ENCODE peak calls at places on chromosome 21, in ten cellular contexts. One of them, this sample, is unnamed.

GRCh38 chr21:34635307-34635706 is 20.4 kb upstream of the RCAN1 start:
- DNase-seq in D721Med: no peak
- DNase-seq in ACHN: no peak
- DNase-seq in NCI-H2029 treated with DMSO at 0.1 percent for 48 hours: no peak
- DNase-seq in body of pancreas: no peak
- DNase-seq in dermis blood vessel endothelial cell: peak
- DNase-seq in heart left ventricle: no peak
- DNase-seq in caudate nucleus: no peak
- DNase-seq in type B pancreatic cell: no peak
- DNase-seq in dorsolateral prefrontal cortex: no peak
- DNase-seq in this sample: peak

GRCh38 chr21:42495027-42495426 is 997 bp downstream of the RSPH1 start:
- DNase-seq in D721Med: no peak
- DNase-seq in ACHN: no peak
- DNase-seq in NCI-H2029 treated with DMSO at 0.1 percent for 48 hours: no peak
- DNase-seq in body of pancreas: no peak
- DNase-seq in dermis blood vessel endothelial cell: no peak
- DNase-seq in heart left ventricle: no peak
- DNase-seq in caudate nucleus: no peak
- DNase-seq in type B pancreatic cell: no peak
- DNase-seq in dorsolateral prefrontal cortex: no peak
- DNase-seq in this sample: no peak

GRCh38 chr21:39184050-39184980 is 1.1 kb upstream of the PSMG1 start:
- DNase-seq in D721Med: no peak
- DNase-seq in ACHN: no peak
- DNase-seq in NCI-H2029 treated with DMSO at 0.1 percent for 48 hours: peak
- DNase-seq in body of pancreas: no peak
- DNase-seq in dermis blood vessel endothelial cell: peak
- DNase-seq in heart left ventricle: no peak
- DNase-seq in caudate nucleus: no peak
- DNase-seq in type B pancreatic cell: no peak
- DNase-seq in dorsolateral prefrontal cortex: no peak
- DNase-seq in this sample: no peak

GRCh38 chr21:30199989-30200388 is 15.9 kb downstream of the CLDN8 start:
- DNase-seq in D721Med: no peak
- DNase-seq in ACHN: no peak
- DNase-seq in NCI-H2029 treated with DMSO at 0.1 percent for 48 hours: no peak
- DNase-seq in body of pancreas: no peak
- DNase-seq in dermis blood vessel endothelial cell: no peak
- DNase-seq in heart left ventricle: no peak
- DNase-seq in caudate nucleus: no peak
- DNase-seq in type B pancreatic cell: no peak
- DNase-seq in dorsolateral prefrontal cortex: no peak
- DNase-seq in this sample: no peak

GRCh38 chr21:42568377-42568776 is 54.7 kb downstream of the SLC37A1 start:
- DNase-seq in D721Med: no peak
- DNase-seq in ACHN: no peak
- DNase-seq in NCI-H2029 treated with DMSO at 0.1 percent for 48 hours: no peak
- DNase-seq in body of pancreas: peak
- DNase-seq in dermis blood vessel endothelial cell: no peak
- DNase-seq in heart left ventricle: no peak
- DNase-seq in caudate nucleus: no peak
- DNase-seq in type B pancreatic cell: no peak
- DNase-seq in dorsolateral prefrontal cortex: no peak
- DNase-seq in this sample: no peak

GRCh38 chr21:33197546-33197945 is 32.2 kb upstream of the IFNAR2 start:
- DNase-seq in D721Med: no peak
- DNase-seq in ACHN: no peak
- DNase-seq in NCI-H2029 treated with DMSO at 0.1 percent for 48 hours: no peak
- DNase-seq in body of pancreas: peak
- DNase-seq in dermis blood vessel endothelial cell: no peak
- DNase-seq in heart left ventricle: peak
- DNase-seq in caudate nucleus: no peak
- DNase-seq in type B pancreatic cell: no peak
- DNase-seq in dorsolateral prefrontal cortex: no peak
- DNase-seq in this sample: no peak

GRCh38 chr21:32508558-32508957 is 76.8 kb downstream of the TCP10L start:
- DNase-seq in D721Med: no peak
- DNase-seq in ACHN: no peak
- DNase-seq in NCI-H2029 treated with DMSO at 0.1 percent for 48 hours: no peak
- DNase-seq in body of pancreas: no peak
- DNase-seq in dermis blood vessel endothelial cell: no peak
- DNase-seq in heart left ventricle: no peak
- DNase-seq in caudate nucleus: no peak
- DNase-seq in type B pancreatic cell: no peak
- DNase-seq in dorsolateral prefrontal cortex: no peak
- DNase-seq in this sample: no peak

GRCh38 chr21:15005391-15005790 is 59.4 kb downstream of the NRIP1 start:
- DNase-seq in D721Med: no peak
- DNase-seq in ACHN: no peak
- DNase-seq in NCI-H2029 treated with DMSO at 0.1 percent for 48 hours: no peak
- DNase-seq in body of pancreas: no peak
- DNase-seq in dermis blood vessel endothelial cell: peak
- DNase-seq in heart left ventricle: no peak
- DNase-seq in caudate nucleus: no peak
- DNase-seq in type B pancreatic cell: no peak
- DNase-seq in dorsolateral prefrontal cortex: no peak
- DNase-seq in this sample: peak

GRCh38 chr21:27047331-27048314 is 80.7 kb upstream of the ADAMTS5 start:
- DNase-seq in D721Med: no peak
- DNase-seq in ACHN: no peak
- DNase-seq in NCI-H2029 treated with DMSO at 0.1 percent for 48 hours: no peak
- DNase-seq in body of pancreas: no peak
- DNase-seq in dermis blood vessel endothelial cell: no peak
- DNase-seq in heart left ventricle: no peak
- DNase-seq in caudate nucleus: no peak
- DNase-seq in type B pancreatic cell: no peak
- DNase-seq in dorsolateral prefrontal cortex: no peak
- DNase-seq in this sample: no peak

GRCh38 chr21:42663860-42664535 is 10.6 kb downstream of the PDE9A start:
- DNase-seq in D721Med: no peak
- DNase-seq in ACHN: no peak
- DNase-seq in NCI-H2029 treated with DMSO at 0.1 percent for 48 hours: no peak
- DNase-seq in body of pancreas: no peak
- DNase-seq in dermis blood vessel endothelial cell: no peak
- DNase-seq in heart left ventricle: no peak
- DNase-seq in caudate nucleus: no peak
- DNase-seq in type B pancreatic cell: no peak
- DNase-seq in dorsolateral prefrontal cortex: peak
- DNase-seq in this sample: no peak

GRCh38 chr21:38438476-38438893 is 59.8 kb downstream of the ERG start:
- DNase-seq in D721Med: no peak
- DNase-seq in ACHN: no peak
- DNase-seq in NCI-H2029 treated with DMSO at 0.1 percent for 48 hours: peak
- DNase-seq in body of pancreas: peak
- DNase-seq in dermis blood vessel endothelial cell: peak
- DNase-seq in heart left ventricle: peak
- DNase-seq in caudate nucleus: no peak
- DNase-seq in type B pancreatic cell: no peak
- DNase-seq in dorsolateral prefrontal cortex: no peak
- DNase-seq in this sample: no peak

GRCh38 chr21:15274701-15275255 is 210.0 kb upstream of the NRIP1 start:
- DNase-seq in D721Med: no peak
- DNase-seq in ACHN: no peak
- DNase-seq in NCI-H2029 treated with DMSO at 0.1 percent for 48 hours: no peak
- DNase-seq in body of pancreas: no peak
- DNase-seq in dermis blood vessel endothelial cell: no peak
- DNase-seq in heart left ventricle: no peak
- DNase-seq in caudate nucleus: no peak
- DNase-seq in type B pancreatic cell: no peak
- DNase-seq in dorsolateral prefrontal cortex: no peak
- DNase-seq in this sample: no peak

GRCh38 chr21:41367598-41368360 is 6.0 kb downstream of the MX2 start:
- DNase-seq in D721Med: no peak
- DNase-seq in ACHN: no peak
- DNase-seq in NCI-H2029 treated with DMSO at 0.1 percent for 48 hours: no peak
- DNase-seq in body of pancreas: no peak
- DNase-seq in dermis blood vessel endothelial cell: no peak
- DNase-seq in heart left ventricle: no peak
- DNase-seq in caudate nucleus: no peak
- DNase-seq in type B pancreatic cell: no peak
- DNase-seq in dorsolateral prefrontal cortex: no peak
- DNase-seq in this sample: no peak

GRCh38 chr21:27643326-27643725 is 676.4 kb upstream of the ADAMTS5 start:
- DNase-seq in D721Med: no peak
- DNase-seq in ACHN: no peak
- DNase-seq in NCI-H2029 treated with DMSO at 0.1 percent for 48 hours: no peak
- DNase-seq in body of pancreas: no peak
- DNase-seq in dermis blood vessel endothelial cell: no peak
- DNase-seq in heart left ventricle: no peak
- DNase-seq in caudate nucleus: no peak
- DNase-seq in type B pancreatic cell: no peak
- DNase-seq in dorsolateral prefrontal cortex: no peak
- DNase-seq in this sample: no peak

GRCh38 chr21:37936010-37936785 is 19.9 kb upstream of the KCNJ6 start:
- DNase-seq in D721Med: no peak
- DNase-seq in ACHN: no peak
- DNase-seq in NCI-H2029 treated with DMSO at 0.1 percent for 48 hours: no peak
- DNase-seq in body of pancreas: no peak
- DNase-seq in dermis blood vessel endothelial cell: no peak
- DNase-seq in heart left ventricle: no peak
- DNase-seq in caudate nucleus: no peak
- DNase-seq in type B pancreatic cell: no peak
- DNase-seq in dorsolateral prefrontal cortex: no peak
- DNase-seq in this sample: no peak

GRCh38 chr21:29258626-29259335 is 39.9 kb upstream of the BACH1 start:
- DNase-seq in D721Med: no peak
- DNase-seq in ACHN: peak
- DNase-seq in NCI-H2029 treated with DMSO at 0.1 percent for 48 hours: no peak
- DNase-seq in body of pancreas: no peak
- DNase-seq in dermis blood vessel endothelial cell: peak
- DNase-seq in heart left ventricle: no peak
- DNase-seq in caudate nucleus: no peak
- DNase-seq in type B pancreatic cell: no peak
- DNase-seq in dorsolateral prefrontal cortex: no peak
- DNase-seq in this sample: no peak

GRCh38 chr21:46307625-46308024 is 16.0 kb downstream of the C21orf58 start:
- DNase-seq in D721Med: no peak
- DNase-seq in ACHN: peak
- DNase-seq in NCI-H2029 treated with DMSO at 0.1 percent for 48 hours: no peak
- DNase-seq in body of pancreas: no peak
- DNase-seq in dermis blood vessel endothelial cell: no peak
- DNase-seq in heart left ventricle: no peak
- DNase-seq in caudate nucleus: no peak
- DNase-seq in type B pancreatic cell: no peak
- DNase-seq in dorsolateral prefrontal cortex: no peak
- DNase-seq in this sample: no peak

GRCh38 chr21:43681650-43682049 is 22.3 kb downstream of the RRP1B start:
- DNase-seq in D721Med: no peak
- DNase-seq in ACHN: peak
- DNase-seq in NCI-H2029 treated with DMSO at 0.1 percent for 48 hours: no peak
- DNase-seq in body of pancreas: no peak
- DNase-seq in dermis blood vessel endothelial cell: no peak
- DNase-seq in heart left ventricle: no peak
- DNase-seq in caudate nucleus: no peak
- DNase-seq in type B pancreatic cell: no peak
- DNase-seq in dorsolateral prefrontal cortex: no peak
- DNase-seq in this sample: no peak

GRCh38 chr21:42412636-42412933 is 8.9 kb downstream of the UBASH3A start:
- DNase-seq in D721Med: no peak
- DNase-seq in ACHN: no peak
- DNase-seq in NCI-H2029 treated with DMSO at 0.1 percent for 48 hours: no peak
- DNase-seq in body of pancreas: no peak
- DNase-seq in dermis blood vessel endothelial cell: no peak
- DNase-seq in heart left ventricle: no peak
- DNase-seq in caudate nucleus: no peak
- DNase-seq in type B pancreatic cell: no peak
- DNase-seq in dorsolateral prefrontal cortex: no peak
- DNase-seq in this sample: no peak

GRCh38 chr21:15667824-15668223 is 62.0 kb upstream of the USP25 start:
- DNase-seq in D721Med: no peak
- DNase-seq in ACHN: no peak
- DNase-seq in NCI-H2029 treated with DMSO at 0.1 percent for 48 hours: no peak
- DNase-seq in body of pancreas: no peak
- DNase-seq in dermis blood vessel endothelial cell: no peak
- DNase-seq in heart left ventricle: no peak
- DNase-seq in caudate nucleus: no peak
- DNase-seq in type B pancreatic cell: no peak
- DNase-seq in dorsolateral prefrontal cortex: no peak
- DNase-seq in this sample: no peak

GRCh38 chr21:46604975-46605758 is at the start of gene S100B:
- DNase-seq in D721Med: no peak
- DNase-seq in ACHN: no peak
- DNase-seq in NCI-H2029 treated with DMSO at 0.1 percent for 48 hours: no peak
- DNase-seq in body of pancreas: no peak
- DNase-seq in dermis blood vessel endothelial cell: no peak
- DNase-seq in heart left ventricle: no peak
- DNase-seq in caudate nucleus: peak
- DNase-seq in type B pancreatic cell: no peak
- DNase-seq in dorsolateral prefrontal cortex: peak
- DNase-seq in this sample: peak

GRCh38 chr21:28538987-28539622 is 453.6 kb downstream of the LTN1 start:
- DNase-seq in D721Med: no peak
- DNase-seq in ACHN: no peak
- DNase-seq in NCI-H2029 treated with DMSO at 0.1 percent for 48 hours: no peak
- DNase-seq in body of pancreas: no peak
- DNase-seq in dermis blood vessel endothelial cell: peak
- DNase-seq in heart left ventricle: no peak
- DNase-seq in caudate nucleus: no peak
- DNase-seq in type B pancreatic cell: no peak
- DNase-seq in dorsolateral prefrontal cortex: no peak
- DNase-seq in this sample: no peak

GRCh38 chr21:38441153-38441552 is 57.1 kb downstream of the ERG start:
- DNase-seq in D721Med: no peak
- DNase-seq in ACHN: no peak
- DNase-seq in NCI-H2029 treated with DMSO at 0.1 percent for 48 hours: no peak
- DNase-seq in body of pancreas: no peak
- DNase-seq in dermis blood vessel endothelial cell: no peak
- DNase-seq in heart left ventricle: no peak
- DNase-seq in caudate nucleus: no peak
- DNase-seq in type B pancreatic cell: no peak
- DNase-seq in dorsolateral prefrontal cortex: no peak
- DNase-seq in this sample: no peak

GRCh38 chr21:35579520-35580293 is 480.6 kb downstream of the SETD4 start:
- DNase-seq in D721Med: no peak
- DNase-seq in ACHN: no peak
- DNase-seq in NCI-H2029 treated with DMSO at 0.1 percent for 48 hours: no peak
- DNase-seq in body of pancreas: no peak
- DNase-seq in dermis blood vessel endothelial cell: no peak
- DNase-seq in heart left ventricle: no peak
- DNase-seq in caudate nucleus: no peak
- DNase-seq in type B pancreatic cell: no peak
- DNase-seq in dorsolateral prefrontal cortex: no peak
- DNase-seq in this sample: no peak

GRCh38 chr21:42456457-42456856 is 39.6 kb downstream of the RSPH1 start:
- DNase-seq in D721Med: no peak
- DNase-seq in ACHN: no peak
- DNase-seq in NCI-H2029 treated with DMSO at 0.1 percent for 48 hours: no peak
- DNase-seq in body of pancreas: no peak
- DNase-seq in dermis blood vessel endothelial cell: no peak
- DNase-seq in heart left ventricle: no peak
- DNase-seq in caudate nucleus: no peak
- DNase-seq in type B pancreatic cell: no peak
- DNase-seq in dorsolateral prefrontal cortex: no peak
- DNase-seq in this sample: no peak

This sample was measured in NCI-H146.